ENCODE peak calls at places on chromosomes 7 and 10, in four cellular contexts. W is activated T-helper 9 cell treated with anti-CD3 and anti-CD28 coated beads, Interleukin-2, amount 50 U/mL, for 16 hours; D is activated T-helper 1 cell treated with anti-CD3 and anti-CD28 coated beads, Interleukin-12 subunit alpha, Interleukin-12 subunit beta, Interleukin-2, Interleukin-4 antibody, amounts not matched to agents 30 ng/mL and 10 ng/mL and 1 ng/mL, durations not matched to agents 14 hours and 24 hours and 36 hours; K is HFFc6. E is an unnamed sample.
A peak's percentile ranks its signal among the peaks of the same experiment; 100 is the strongest.

GRCh38 chr7:118195837-118196474 is 12.0 kb downstream of the LSM8 start:
- DNase-seq in K (peak; percentile 60), D (peak; percentile 21), W (peak; percentile 3), E (no peak)

GRCh38 chr10:62726142-62726541 is 78.4 kb upstream of the ADO start:
- DNase-seq in W (peak; percentile 59), K (no peak), D (peak; percentile 16), E (no peak)

GRCh38 chr10:132306951-132307751 is 599 bp downstream of the STK32C start:
- DNase-seq in W (peak; percentile 24), K (no peak), D (peak; percentile 17), E (no peak)

GRCh38 chr7:104156842-104157277 is 51.0 kb downstream of the ORC5 start:
- DNase-seq in W (no peak), K (peak; percentile 19), D (no peak), E (no peak)

GRCh38 chr10:88097092-88097894 is 233.9 kb downstream of the PTEN start:
- DNase-seq in K (no peak), W (no peak), D (no peak), E (no peak)

GRCh38 chr7:124155400-124156022 is 122.6 kb upstream of the TMEM229A start:
- DNase-seq in W (no peak), K (no peak), D (no peak), E (peak; percentile 14)

GRCh38 chr7:34844936-34845665 is 187.1 kb downstream of the NPSR1 start:
- DNase-seq in W (no peak), K (no peak), D (no peak), E (no peak)

GRCh38 chr7:142854505-142855400 is at the start of gene EPHB6:
- DNase-seq in D (peak; percentile 54), K (no peak), W (peak; percentile 45), E (peak; percentile 6)

GRCh38 chr10:99815611-99816010 is 33.2 kb downstream of the ABCC2 start:
- DNase-seq in D (no peak), K (no peak), W (no peak), E (no peak)

GRCh38 chr10:124996854-124997215 is 54.9 kb downstream of the ZRANB1 start:
- DNase-seq in W (no peak), D (no peak), K (no peak), E (no peak)

GRCh38 chr7:158424531-158424930 is 163.1 kb downstream of the PTPRN2 start:
- DNase-seq in W (no peak), K (no peak), D (no peak), E (no peak)

GRCh38 chr10:4034907-4035581 is 250.0 kb upstream of the KLF6 start:
- DNase-seq in K (no peak), D (peak; percentile 11), W (no peak), E (peak; percentile 19)

GRCh38 chr10:43071881-43072650 is 4.8 kb upstream of the RET start:
- DNase-seq in W (no peak), K (no peak), D (no peak), E (no peak)

GRCh38 chr10:104688251-104688650 is 47.2 kb downstream of the SORCS3 start:
- DNase-seq in K (no peak), D (no peak), W (no peak), E (no peak)

GRCh38 chr7:76338298-76339084 is 20.3 kb downstream of the YWHAG start:
- DNase-seq in K (no peak), W (no peak), D (no peak), E (no peak)

GRCh38 chr10:130466271-130466997 is 330.2 kb downstream of the GLRX3 start:
- DNase-seq in D (no peak), K (no peak), W (no peak), E (no peak)

E was measured in GM04504.